ENCODE peak calls at places on chromosomes 4 and X, in six cellular contexts. V is glutamatergic neuron, Z is AG04450, U is progenitor cell of endocrine pancreas, N is fibroblast of the aortic adventitia, T is GM20000. I is an unnamed sample.

GRCh38 chrX:12903646-12904045 is 2.8 kb upstream of the TLR8 start:
- DNase-seq in U (no peak), T (no peak), Z (peak), V (no peak), N (no peak), I (no peak)

GRCh38 chrX:97267376-97267775 is 383.7 kb downstream of the RPA4 start:
- DNase-seq in T (no peak), Z (no peak), V (no peak), U (no peak), N (peak), I (no peak)

GRCh38 chrX:70452143-70452733 is 7.6 kb downstream of the DLG3 start:
- DNase-seq in V (peak), U (peak), N (peak), Z (no peak), T (peak), I (peak)

GRCh38 chrX:17081969-17082368 is 135.5 kb downstream of the REPS2 start:
- DNase-seq in T (no peak), Z (no peak), U (no peak), N (no peak), V (no peak), I (no peak)

GRCh38 chr4:77209012-77209411 is 52.0 kb downstream of the CCNG2 start:
- DNase-seq in Z (no peak), N (no peak), T (no peak), U (no peak), V (no peak), I (no peak)

GRCh38 chr4:36244257-36245084 is at the start of gene ARAP2:
- DNase-seq in U (peak), N (no peak), T (peak), Z (no peak), V (no peak), I (peak)

GRCh38 chr4:68864438-68865177 is 48.8 kb downstream of the UGT2B10 start:
- DNase-seq in T (no peak), Z (no peak), U (no peak), N (no peak), V (no peak), I (no peak)

GRCh38 chrX:120269379-120270035 is 18.9 kb downstream of the ZBTB33 start:
- DNase-seq in V (no peak), T (no peak), N (peak), Z (no peak), U (no peak), I (no peak)

GRCh38 chr4:130359537-130359936 is 1263.6 kb downstream of the C4orf33 start:
- DNase-seq in N (peak), T (no peak), V (no peak), Z (no peak), U (no peak), I (no peak)

GRCh38 chr4:27218013-27218412 is 357.4 kb downstream of the STIM2 start:
- DNase-seq in N (peak), Z (no peak), T (no peak), U (no peak), V (no peak), I (no peak)

GRCh38 chr4:87093443-87094123 is 126.8 kb downstream of the KLHL8 start:
- DNase-seq in U (no peak), N (peak), V (peak), T (peak), Z (no peak), I (no peak)

GRCh38 chr4:82839624-82840023 is 41.0 kb upstream of the SCD5 start:
- DNase-seq in U (no peak), T (no peak), V (no peak), Z (no peak), N (no peak), I (no peak)

GRCh38 chrX:44580466-44580865 is 37.8 kb upstream of the FUNDC1 start:
- DNase-seq in V (no peak), U (no peak), T (no peak), Z (peak), N (peak), I (no peak)

GRCh38 chr4:10180927-10181744 is 64.5 kb upstream of the WDR1 start:
- DNase-seq in U (no peak), N (peak), V (no peak), T (peak), Z (no peak), I (no peak)

GRCh38 chr4:80916770-80917169 is 113.7 kb upstream of the BMP3 start:
- DNase-seq in U (no peak), T (no peak), Z (no peak), V (no peak), N (no peak), I (no peak)

GRCh38 chr4:122827258-122827887 is 742 bp downstream of the FGF2 start:
- DNase-seq in N (peak), T (peak), U (peak), Z (no peak), V (peak), I (peak)

GRCh38 chr4:21649691-21650090 is 298.9 kb downstream of the KCNIP4 start:
- DNase-seq in U (no peak), N (no peak), V (no peak), Z (no peak), T (no peak), I (no peak)

GRCh38 chr4:25842229-25842840 is 20.5 kb downstream of the SEL1L3 start:
- DNase-seq in U (no peak), T (peak), Z (no peak), V (no peak), N (no peak), I (no peak)

GRCh38 chr4:98659106-98659592 is 738 bp upstream of the TSPAN5 start:
- DNase-seq in N (peak), U (no peak), V (peak), T (no peak), Z (no peak), I (peak)

GRCh38 chrX:3663576-3664290 is 49.7 kb downstream of the PRKX start:
- DNase-seq in V (no peak), Z (no peak), U (no peak), T (no peak), N (no peak), I (no peak)

GRCh38 chrX:149004936-149005335 is 500.2 kb downstream of the IDS start:
- DNase-seq in V (no peak), Z (no peak), U (no peak), T (peak), N (no peak), I (no peak)

GRCh38 chr4:165369522-165369921 is 9.3 kb upstream of the CPE start:
- DNase-seq in N (no peak), Z (no peak), U (no peak), T (no peak), V (no peak), I (no peak)

GRCh38 chrX:79270401-79270800 is 96.7 kb downstream of the ITM2A start:
- DNase-seq in Z (no peak), N (no peak), V (peak), U (no peak), T (peak), I (peak)

GRCh38 chr4:165506780-165507305 is 128.0 kb downstream of the CPE start:
- DNase-seq in U (no peak), N (peak), T (no peak), Z (no peak), V (no peak), I (no peak)

GRCh38 chrX:115968436-115969252 is 201.9 kb upstream of the AGTR2 start:
- DNase-seq in V (peak), Z (no peak), T (peak), U (peak), N (peak), I (peak)

GRCh38 chr4:40246547-40246900 is 49.7 kb downstream of the RHOH start:
- DNase-seq in Z (no peak), N (no peak), V (no peak), U (no peak), T (no peak), I (no peak)

GRCh38 chr4:40247350-40247749 is 50.5 kb downstream of the RHOH start:
- DNase-seq in U (no peak), N (no peak), V (no peak), T (no peak), Z (no peak), I (no peak)

GRCh38 chr4:40243390-40243948 is 46.6 kb downstream of the RHOH start:
- DNase-seq in U (no peak), T (no peak), N (no peak), Z (no peak), V (no peak), I (no peak)

GRCh38 chr4:40246938-40247337 is 50.1 kb downstream of the RHOH start:
- DNase-seq in V (no peak), U (no peak), Z (no peak), N (no peak), T (no peak), I (no peak)

GRCh38 chr4:40245794-40246546 is 49.1 kb downstream of the RHOH start:
- DNase-seq in V (no peak), T (no peak), U (no peak), Z (no peak), N (no peak), I (no peak)
- TF ChIP-seq CTCF in V (no peak), T (no peak), U (no peak), Z (no peak), N (no peak), I (no peak)

DNA sequence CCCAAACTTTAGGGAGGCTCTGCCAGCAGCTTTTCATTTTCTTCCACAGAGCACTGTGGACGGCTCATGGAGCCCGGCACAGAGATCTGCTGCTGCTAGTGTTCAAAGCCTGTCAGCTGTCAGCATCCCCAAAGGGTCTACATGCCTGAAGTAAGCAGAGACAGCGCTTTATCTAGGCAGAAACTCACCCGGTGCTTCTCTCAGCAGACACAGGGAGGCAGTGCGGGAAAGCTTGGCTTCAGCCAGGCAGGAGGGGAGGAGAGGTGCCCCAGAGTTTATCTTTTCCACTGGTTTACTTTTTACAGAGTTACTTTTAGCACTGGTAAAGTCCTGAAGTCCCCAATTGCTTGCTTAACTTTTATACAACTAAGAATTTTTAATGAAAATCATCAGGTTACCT is 339.3 kb downstream of the NKX6-1 start:
- DNase-seq in N (no peak), Z (no peak), T (no peak), U (no peak), V (peak), I (peak)
- TF ChIP-seq CTCF in N (peak), Z (no peak), T (no peak), U (peak), V (no peak), I (peak)

DNA sequence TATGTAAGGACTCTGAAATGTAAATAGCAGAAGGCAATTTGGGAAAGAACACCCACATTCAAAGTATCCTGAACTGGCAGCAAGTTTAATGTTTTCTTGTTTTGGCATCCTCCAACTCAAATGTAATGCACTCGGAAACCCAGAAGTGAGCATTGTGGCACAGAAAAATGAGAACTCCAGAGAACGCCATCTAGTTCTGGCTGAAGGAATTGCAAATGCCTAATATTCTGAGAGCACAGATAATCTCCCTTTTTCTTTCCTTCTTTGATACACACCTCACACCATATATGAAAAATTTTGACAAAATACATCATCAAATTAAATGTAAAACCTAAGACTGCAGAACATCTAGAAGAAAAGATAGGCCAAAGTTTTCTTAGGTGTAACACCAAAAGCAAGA is 52.1 kb downstream of the PWWP3B start:
- DNase-seq in T (no peak), V (no peak), N (no peak), U (no peak), Z (no peak), I (no peak)
- TF ChIP-seq CTCF in T (no peak), V (no peak), N (peak), U (peak), Z (no peak), I (peak)

GRCh38 chr4:128159967-128160366 is 98.9 kb downstream of the LARP1B start:
- DNase-seq in Z (peak), U (no peak), T (no peak), N (no peak), V (no peak), I (no peak)
- TF ChIP-seq CTCF in Z (no peak), U (no peak), T (no peak), N (no peak), V (no peak), I (no peak)

GRCh38 chr4:18020671-18021469 is 685 bp downstream of the LCORL start:
- DNase-seq in N (peak), T (peak), Z (peak), U (peak), V (peak), I (peak)

GRCh38 chr4:18020145-18020670 is 1.3 kb downstream of the LCORL start:
- DNase-seq in N (peak), U (no peak), T (peak), V (peak), Z (no peak), I (peak)

GRCh38 chr4:18021470-18021719 is 160 bp downstream of the LCORL start:
- DNase-seq in Z (no peak), N (peak), U (no peak), V (no peak), T (no peak), I (no peak)

GRCh38 chr4:18022572-18023039 is 1.1 kb upstream of the LCORL start:
- DNase-seq in T (no peak), Z (no peak), U (no peak), V (no peak), N (peak), I (no peak)

DNA sequence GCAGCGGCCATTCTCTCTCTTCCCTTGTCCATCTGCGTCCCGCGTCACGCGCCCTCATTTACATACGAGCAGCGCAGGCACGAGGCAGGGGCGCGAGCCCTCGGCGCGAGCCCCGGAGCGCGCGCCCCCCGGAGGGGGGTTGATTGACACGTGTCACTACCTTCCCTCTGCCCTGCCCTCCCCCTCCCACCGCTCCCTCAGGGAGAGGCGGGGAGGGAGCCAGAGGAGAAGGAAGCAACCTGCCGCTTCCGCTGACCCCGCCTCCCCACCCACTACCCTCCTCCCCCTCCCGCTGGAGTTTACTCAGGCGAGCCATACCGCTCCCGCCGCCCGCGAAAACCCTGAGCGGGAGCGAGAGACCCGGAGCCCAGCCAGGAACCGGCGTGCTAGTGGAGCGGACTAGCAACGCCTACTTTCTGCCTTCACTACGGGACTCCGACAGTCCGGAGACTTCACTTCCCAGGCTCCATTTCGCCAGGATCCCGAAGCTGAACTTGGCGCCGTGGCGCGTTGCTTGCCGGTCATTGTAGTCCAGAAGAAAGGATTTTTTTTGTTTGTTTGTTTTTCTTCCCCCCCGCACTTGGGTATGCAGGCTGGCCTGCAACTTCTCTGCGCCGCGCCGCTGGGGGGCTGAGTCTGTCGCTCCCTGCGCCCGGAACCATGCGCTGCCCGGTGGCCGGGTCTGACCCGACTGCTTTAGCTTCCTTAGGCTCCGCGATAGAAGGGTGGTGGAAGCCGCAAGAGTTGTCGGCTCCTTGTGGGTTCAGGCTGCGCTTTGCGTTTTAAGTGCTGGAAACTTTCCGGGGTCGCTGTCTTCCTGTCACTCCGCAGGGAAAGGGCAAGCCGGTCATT is at the start of gene LCORL:
- DNase-seq in Z (peak), T (peak), N (peak), U (peak), V (peak), I (peak)
- TF ChIP-seq CTCF in Z (no peak), T (no peak), N (no peak), U (peak), V (no peak), I (no peak)

GRCh38 chr4:121484633-121485032 is 103.8 kb upstream of the QRFPR start:
- DNase-seq in T (peak), Z (peak), V (peak), N (peak), U (no peak), I (peak)
- TF ChIP-seq CTCF in T (peak), Z (peak), V (peak), N (peak), U (peak), I (peak)

DNA sequence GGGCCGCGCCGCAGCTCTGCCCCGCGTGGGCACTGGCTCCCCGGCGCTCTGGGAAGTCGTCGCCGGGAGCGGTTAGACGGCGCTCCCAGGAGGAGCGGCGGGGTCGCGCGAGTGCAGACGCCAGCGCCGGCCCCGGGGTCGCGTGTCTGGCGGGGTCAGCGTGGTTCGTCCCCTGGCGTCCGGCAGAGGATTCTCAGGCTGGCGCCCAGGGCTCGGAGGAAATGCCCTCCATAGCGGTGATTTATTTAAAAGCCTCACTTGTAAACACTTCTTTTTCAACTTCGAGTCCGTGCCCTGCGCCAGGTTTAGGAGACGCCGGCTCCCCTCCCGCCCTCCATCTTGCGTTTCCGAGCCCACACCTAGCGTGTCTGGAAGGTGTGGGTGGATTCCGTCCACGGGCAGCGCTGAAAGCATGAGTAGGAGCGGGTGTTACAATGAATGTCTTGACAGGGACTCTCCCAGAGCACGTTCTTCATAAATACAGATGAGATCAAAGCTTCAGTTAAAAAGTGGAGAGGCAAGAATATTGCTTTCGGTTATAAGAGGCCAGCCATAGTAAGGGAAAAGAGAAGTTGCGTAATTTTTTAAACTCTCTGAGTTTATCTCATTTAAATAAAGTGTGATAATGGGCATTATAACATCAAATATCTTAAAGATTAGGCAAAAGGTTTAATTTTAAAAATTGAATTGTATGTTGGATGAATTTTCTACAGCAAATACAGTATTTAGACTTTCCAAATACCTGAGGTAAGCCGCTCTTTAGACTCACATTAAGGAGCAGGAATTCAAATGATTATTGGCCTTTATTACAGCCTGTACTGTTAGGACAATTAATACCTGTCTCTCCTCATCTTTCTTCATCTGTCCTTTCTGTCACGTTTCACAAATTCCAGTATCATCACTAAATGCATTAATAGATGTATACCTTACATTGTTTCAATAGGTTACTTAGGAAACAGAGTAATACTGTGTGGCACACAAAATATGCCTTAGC is 863 bp downstream of the FAM241A start:
- DNase-seq in T (peak), U (peak), V (peak), Z (no peak), N (peak), I (peak)
- TF ChIP-seq CTCF in T (no peak), U (peak), V (peak), Z (peak), N (peak), I (peak)

GRCh38 chrX:153549807-153550206 is 32.4 kb downstream of the ATP2B3 start:
- DNase-seq in Z (no peak), T (no peak), U (no peak), V (no peak), N (no peak), I (no peak)
- TF ChIP-seq CTCF in Z (no peak), T (no peak), U (no peak), V (no peak), N (no peak), I (no peak)

DNA sequence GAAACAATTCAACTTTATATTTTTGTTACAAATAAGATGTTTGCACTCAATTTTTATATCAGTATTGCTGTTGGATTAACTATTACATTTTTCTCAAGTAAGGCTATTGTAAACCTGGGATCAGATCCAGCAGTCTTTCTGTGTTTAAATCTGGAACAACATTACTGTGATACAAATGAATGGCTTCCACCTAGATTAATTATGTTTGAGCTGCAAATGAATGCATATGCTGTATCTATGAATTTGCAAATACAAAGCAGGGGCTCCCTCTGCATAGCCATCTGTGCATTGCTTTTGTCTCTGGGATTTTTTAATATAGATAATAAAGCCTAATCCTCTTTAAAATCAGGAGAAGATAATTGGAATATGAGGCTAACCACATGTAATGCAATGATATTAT is 69.8 kb upstream of the NEIL3 start:
- DNase-seq in V (no peak), T (no peak), U (no peak), N (peak), Z (no peak), I (no peak)
- TF ChIP-seq CTCF in V (no peak), T (no peak), U (no peak), N (peak), Z (peak), I (no peak)